ENCODE peak calls at places on chromosomes 13 and 19, in nine cellular contexts. B is Panc1, F is stomach, I is spleen, A is GM23338, E is GM12878, L is SK-N-SH, D is HCT116, M is K562. G is an unnamed sample.

GRCh38 chr13:110447058-110447511 is 114.4 kb downstream of the RAB20 start:
- DNase-seq in L (no peak), A (no peak), F (no peak), E (peak), I (no peak), B (no peak), M (no peak), D (no peak), G (no peak)

GRCh38 chr13:80630685-80631121 is 289.8 kb upstream of the SPRY2 start:
- DNase-seq in L (no peak), I (no peak), A (no peak), D (no peak), F (no peak), E (no peak), M (no peak), B (no peak), G (no peak)

GRCh38 chr19:51372649-51373504 is at the start of gene NKG7:
- DNase-seq in L (no peak), D (no peak), I (peak), B (no peak), F (no peak), E (peak), M (peak), A (no peak), G (no peak)

GRCh38 chr19:461664-462551 is 1.1 kb upstream of the SHC2 start:
- DNase-seq in F (peak), D (no peak), I (no peak), M (peak), A (peak), E (no peak), B (no peak), L (peak), G (no peak)

GRCh38 chr13:46160474-46161066 is 21.4 kb downstream of the LCP1 start:
- DNase-seq in E (no peak), I (no peak), L (peak), M (peak), D (peak), A (peak), B (peak), F (no peak), G (no peak)

GRCh38 chr13:98571955-98572662 is 4.8 kb downstream of the STK24 start:
- DNase-seq in B (no peak), I (peak), E (no peak), D (no peak), A (no peak), F (no peak), M (no peak), L (peak), G (no peak)

GRCh38 chr19:41327499-41328156 is 17.7 kb downstream of the CCDC97 start:
- DNase-seq in B (no peak), A (peak), L (peak), E (no peak), I (peak), D (no peak), F (peak), M (peak), G (peak)

GRCh38 chr13:85095887-85096286 is 703.3 kb downstream of the SLITRK6 start:
- DNase-seq in L (peak), E (no peak), F (no peak), A (no peak), B (no peak), D (no peak), M (no peak), I (no peak), G (no peak)

GRCh38 chr13:59690857-59691500 is 472.7 kb downstream of the DIAPH3 start:
- DNase-seq in M (no peak), A (no peak), B (no peak), L (no peak), E (no peak), I (no peak), F (no peak), D (no peak), G (no peak)

GRCh38 chr13:21124853-21125252 is 51.5 kb downstream of the SKA3 start:
- DNase-seq in D (no peak), L (peak), B (no peak), M (no peak), I (no peak), F (no peak), A (peak), E (no peak), G (no peak)

GRCh38 chr19:4303778-4304508 is 455 bp upstream of the FSD1 start:
- DNase-seq in E (no peak), A (no peak), L (no peak), M (no peak), B (no peak), D (no peak), F (no peak), I (no peak), G (no peak)

GRCh38 chr19:47729799-47730520 is 15.4 kb upstream of the NOP53 start:
- DNase-seq in I (peak), L (peak), F (peak), M (peak), B (no peak), D (no peak), E (no peak), A (peak), G (peak)

GRCh38 chr13:66329988-66330429 is 900.1 kb downstream of the PCDH9 start:
- DNase-seq in M (no peak), B (no peak), F (no peak), E (no peak), I (no peak), A (no peak), D (no peak), L (no peak), G (no peak)

GRCh38 chr13:106532111-106532929 is 3.1 kb downstream of the EFNB2 start:
- DNase-seq in A (no peak), B (no peak), M (no peak), I (peak), E (no peak), F (no peak), D (no peak), L (peak), G (no peak)

GRCh38 chr19:861756-862528 is 2.5 kb downstream of the CFD start:
- DNase-seq in E (no peak), B (no peak), I (peak), M (peak), F (no peak), D (peak), A (peak), L (peak), G (no peak)

GRCh38 chr13:40485611-40486517 is 180.6 kb downstream of the FOXO1 start:
- DNase-seq in E (no peak), F (no peak), A (no peak), B (no peak), M (no peak), D (no peak), L (no peak), I (no peak), G (no peak)

GRCh38 chr19:7272856-7273578 is 21.2 kb downstream of the INSR start:
- DNase-seq in F (no peak), E (peak), D (no peak), L (no peak), B (no peak), M (no peak), I (no peak), A (no peak), G (no peak)

GRCh38 chr13:66520511-66521390 is 709.4 kb downstream of the PCDH9 start:
- DNase-seq in M (no peak), D (no peak), I (no peak), A (no peak), F (no peak), B (no peak), L (peak), E (no peak), G (no peak)

GRCh38 chr19:56096665-56097064 is 24.4 kb downstream of the ZNF787 start:
- DNase-seq in E (no peak), F (no peak), L (no peak), M (no peak), I (no peak), A (no peak), D (no peak), B (no peak), G (no peak)

GRCh38 chr13:109779876-109780516 is 6.4 kb downstream of the IRS2 start:
- DNase-seq in B (no peak), D (no peak), I (no peak), E (no peak), F (no peak), L (peak), A (no peak), M (no peak), G (no peak)

GRCh38 chr13:38954291-38954690 is 36.3 kb downstream of the STOML3 start:
- DNase-seq in B (no peak), I (no peak), E (no peak), F (no peak), D (no peak), M (no peak), A (no peak), L (no peak), G (no peak)

GRCh38 chr13:33184131-33184485 is 101.4 kb downstream of the STARD13 start:
- DNase-seq in M (no peak), D (no peak), F (no peak), A (no peak), E (no peak), B (no peak), L (no peak), I (no peak), G (no peak)

GRCh38 chr19:41273076-41273475 is 8.9 kb downstream of the HNRNPUL1 start:
- DNase-seq in D (no peak), I (no peak), A (no peak), F (no peak), E (no peak), L (no peak), M (no peak), B (no peak), G (no peak)

GRCh38 chr13:72960541-72960940 is 98.3 kb upstream of the KLF5 start:
- DNase-seq in A (peak), I (no peak), F (no peak), E (no peak), M (no peak), B (no peak), D (no peak), L (no peak), G (no peak)

DNA sequence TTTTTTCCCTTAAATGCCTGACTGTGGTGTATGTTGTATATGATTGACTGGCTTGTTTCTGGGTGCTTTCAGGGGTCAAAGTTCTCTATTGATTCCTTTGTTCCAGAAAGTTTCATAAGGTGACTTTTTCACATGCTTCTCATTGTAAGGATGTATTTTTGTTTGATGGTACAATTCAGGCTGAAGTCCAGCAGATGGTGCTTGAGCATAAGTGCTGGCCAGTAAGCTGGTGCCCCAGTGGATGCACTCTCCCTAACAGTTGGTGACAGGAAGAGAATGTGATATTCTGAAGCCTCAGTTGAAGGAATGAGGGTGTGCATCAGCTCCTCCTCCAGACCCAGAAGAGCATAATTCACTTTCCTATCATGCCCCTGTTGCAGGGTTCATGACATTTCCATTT is 1941.6 kb upstream of the PRR20A start:
- DNase-seq in L (no peak), M (no peak), F (no peak), B (no peak), D (no peak), I (no peak), A (peak), E (no peak), G (no peak)
- TF ChIP-seq POLR2AphosphoS5 in L (no peak), M (no peak), F (no peak), B (no peak), D (no peak), I (no peak), A (no peak), E (no peak), G (no peak)

DNA sequence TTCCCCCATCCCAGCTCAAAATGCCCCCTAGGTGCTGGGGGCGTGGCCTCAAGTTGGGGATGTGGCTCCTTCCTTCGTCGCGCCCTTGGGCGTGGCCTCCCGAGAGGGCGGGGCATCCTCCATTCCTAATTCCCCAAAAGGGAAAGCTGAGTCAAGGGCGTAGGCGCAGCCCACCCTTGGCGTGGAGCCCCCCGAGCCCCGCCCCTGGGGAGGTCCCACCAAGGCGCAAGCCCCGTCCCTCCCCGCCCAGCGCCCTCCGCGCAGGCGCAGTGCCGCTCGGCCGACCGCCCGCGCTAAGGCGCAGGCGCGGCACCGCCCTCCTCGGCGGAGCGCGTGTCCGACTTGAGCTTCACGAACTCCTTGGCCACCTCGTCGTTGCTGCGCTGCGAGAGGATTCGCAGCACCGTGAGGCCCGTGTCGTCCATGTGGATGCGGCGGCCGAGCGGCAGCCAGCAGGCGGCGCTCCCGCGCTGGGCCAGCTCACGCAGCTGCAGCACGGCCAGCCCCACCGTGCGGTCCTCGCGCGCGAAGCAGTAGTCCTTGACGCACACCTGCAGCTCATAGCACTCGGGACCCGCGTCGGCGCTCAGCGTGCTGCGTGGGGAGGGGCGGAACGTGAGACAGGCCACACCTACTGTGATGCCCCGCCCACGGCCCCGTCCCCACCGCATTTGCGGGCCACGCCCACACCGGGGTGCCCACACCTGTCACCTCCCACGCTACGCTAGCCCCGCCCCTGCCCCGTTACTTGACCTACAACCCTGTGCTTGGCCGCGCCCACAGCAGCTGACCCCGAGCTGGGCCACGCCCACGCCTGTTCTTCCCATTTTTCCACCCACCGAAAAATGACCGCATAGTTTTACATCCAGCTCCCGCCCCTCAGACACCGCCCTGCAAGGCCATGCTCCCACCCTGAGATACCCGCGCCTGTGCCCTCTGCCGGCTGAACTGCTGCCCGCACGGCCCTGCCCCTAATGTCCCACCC is 50.6 kb downstream of the COLGALT1 start:
- DNase-seq in L (peak), E (peak), F (peak), D (peak), B (peak), I (peak), A (peak), M (peak), G (no peak)
- TF ChIP-seq POLR2AphosphoS5 in L (no peak), E (peak), F (peak), D (peak), B (peak), I (peak), A (peak), M (peak), G (no peak)

DNA sequence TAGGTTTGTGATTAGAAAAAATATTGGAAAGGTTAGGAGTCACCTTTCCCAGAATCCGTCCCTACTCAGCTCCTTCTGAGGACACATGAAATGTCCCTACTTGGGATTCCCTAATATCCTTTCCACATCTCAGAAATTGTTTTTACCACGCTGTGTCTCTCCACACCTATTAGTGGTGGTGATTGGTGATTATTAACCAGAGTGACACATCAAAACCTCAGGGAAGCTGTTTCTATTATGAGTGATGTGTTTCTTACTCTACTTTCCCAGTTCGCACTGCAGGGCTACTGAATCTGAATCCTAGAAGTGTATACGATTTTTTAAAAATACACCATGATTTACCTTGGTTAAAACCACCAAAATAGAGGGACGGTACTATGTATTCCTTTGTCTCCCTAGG is 460.8 kb downstream of the TBC1D4 start:
- DNase-seq in B (no peak), E (no peak), L (no peak), I (no peak), F (no peak), D (no peak), A (no peak), M (no peak), G (no peak)
- TF ChIP-seq POLR2AphosphoS5 in B (no peak), E (no peak), L (no peak), I (no peak), F (no peak), D (no peak), A (no peak), M (no peak), G (no peak)

GRCh38 chr13:35470671-35471465 is 5.6 kb downstream of the MAB21L1 start:
- DNase-seq in B (no peak), F (no peak), L (peak), A (peak), M (no peak), D (no peak), E (no peak), I (peak), G (no peak)
- TF ChIP-seq POLR2AphosphoS5 in B (no peak), F (no peak), L (peak), A (no peak), M (no peak), D (no peak), E (no peak), I (peak), G (no peak)

GRCh38 chr13:49190901-49191300 is 29.2 kb upstream of the MLNR start:
- DNase-seq in D (no peak), M (no peak), E (no peak), A (no peak), L (no peak), B (no peak), I (no peak), F (no peak), G (no peak)
- TF ChIP-seq POLR2AphosphoS5 in D (no peak), M (no peak), E (no peak), A (no peak), L (no peak), B (no peak), I (no peak), F (no peak), G (no peak)

DNA sequence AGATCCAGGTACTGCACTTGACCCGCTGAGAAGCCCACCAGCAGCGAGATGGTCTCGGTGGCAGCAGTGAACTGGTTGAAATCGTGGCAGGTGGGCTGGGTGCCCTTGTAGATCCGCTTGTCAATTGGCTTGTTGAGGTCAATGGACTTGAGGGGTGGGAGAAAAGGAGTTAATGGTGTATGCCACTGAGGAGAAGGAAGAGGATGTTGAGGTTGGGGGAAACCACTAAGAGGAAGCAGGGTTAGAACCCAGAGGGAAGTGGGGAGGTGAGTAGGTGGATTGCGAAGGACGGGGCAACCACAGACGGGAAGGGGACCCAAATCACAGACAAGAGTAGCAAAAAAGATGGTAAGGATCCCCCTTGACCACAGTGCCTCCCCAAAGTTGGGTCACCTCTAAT is 1.7 kb downstream of the DMWD start:
- DNase-seq in L (no peak), I (peak), E (no peak), F (no peak), D (no peak), M (no peak), B (no peak), A (no peak), G (no peak)
- TF ChIP-seq POLR2AphosphoS5 in L (no peak), I (no peak), E (no peak), F (no peak), D (no peak), M (no peak), B (no peak), A (no peak), G (no peak)

GRCh38 chr19:39797083-39797482 is 18.4 kb downstream of the LEUTX start:
- DNase-seq in D (no peak), F (no peak), I (no peak), E (no peak), B (no peak), L (no peak), A (no peak), M (no peak), G (no peak)
- TF ChIP-seq POLR2AphosphoS5 in D (no peak), F (no peak), I (no peak), E (no peak), B (no peak), L (no peak), A (no peak), M (no peak), G (no peak)

GRCh38 chr19:5935473-5936307 is 21.6 kb downstream of the CAPS start:
- DNase-seq in I (no peak), D (no peak), A (no peak), F (no peak), L (peak), M (no peak), B (no peak), E (no peak), G (no peak)
- TF ChIP-seq POLR2AphosphoS5 in I (peak), D (no peak), A (no peak), F (no peak), L (no peak), M (no peak), B (no peak), E (no peak), G (no peak)